ENCODE peak calls at places on chromosomes 4 and X, in ten cellular contexts. B is fibroblast of the aortic adventitia, U is esophagus squamous epithelium, H is thyroid gland, I is tibial artery, D is tibial nerve, R is lung, X is GM12865, V is IMR-90, J is endothelial cell. L is an unnamed sample.
A peak's percentile ranks its signal among the peaks of the same experiment; 100 is the strongest.

GRCh38 chr4:110639207-110640092 is 16.6 kb upstream of the PITX2 start:
- DNase-seq in I (no peak), B (no peak), H (no peak), D (no peak), U (no peak), J (peak; percentile 31), X (no peak), R (no peak), V (no peak), L (no peak)

GRCh38 chr4:173039617-173040176 is 128.9 kb upstream of the GALNT7 start:
- DNase-seq in B (no peak), R (no peak), I (no peak), U (no peak), V (no peak), X (no peak), D (no peak), J (no peak), H (no peak), L (no peak)

GRCh38 chrX:97267376-97267775 is 383.7 kb downstream of the RPA4 start:
- DNase-seq in D (no peak), B (peak; percentile 4), U (no peak), I (no peak), J (no peak), H (no peak), V (peak; percentile 9), R (no peak), X (no peak), L (no peak)

GRCh38 chr4:132642196-132642817 is 506.8 kb upstream of the PCDH10 start:
- DNase-seq in V (peak; percentile 12), J (peak; percentile 44), D (no peak), R (no peak), B (peak; percentile 46), H (no peak), U (no peak), X (peak; percentile 29), I (no peak), L (peak; percentile 34)

GRCh38 chr4:129822708-129823504 is 727.0 kb downstream of the C4orf33 start:
- DNase-seq in B (peak; percentile 5), H (peak; percentile 1), D (peak; percentile 13), I (no peak), R (peak; percentile 51), J (peak; percentile 3), U (no peak), X (no peak), V (no peak), L (no peak)

GRCh38 chr4:152109585-152110509 is 349.0 kb upstream of the GATB start:
- DNase-seq in V (peak; percentile 16), U (no peak), H (peak; percentile 23), B (peak; percentile 42), R (no peak), X (no peak), I (no peak), J (peak; percentile 37), D (no peak), L (no peak)

GRCh38 chr4:1579834-1580686 is 104.1 kb downstream of the FAM53A start:
- DNase-seq in V (no peak), B (peak; percentile 89), J (peak; percentile 90), I (peak; percentile 92), D (peak; percentile 83), U (peak; percentile 71), R (peak; percentile 94), H (peak; percentile 73), X (no peak), L (peak; percentile 95)

GRCh38 chr4:141133146-141134006 is at the start of gene RNF150:
- DNase-seq in U (peak; percentile 0), X (peak; percentile 81), R (peak; percentile 65), J (peak; percentile 76), D (peak; percentile 50), B (peak; percentile 81), I (peak; percentile 67), H (peak; percentile 88), V (peak; percentile 92), L (peak; percentile 73)

GRCh38 chr4:1748465-1748995 is 27.2 kb downstream of the TACC3 start:
- DNase-seq in I (no peak), R (peak; percentile 73), X (peak; percentile 87), U (no peak), H (peak; percentile 69), D (peak; percentile 32), J (peak; percentile 94), V (peak; percentile 41), B (peak; percentile 57), L (peak; percentile 95)

GRCh38 chr4:176753049-176753448 is 39.7 kb downstream of the VEGFC start:
- DNase-seq in V (peak; percentile 95), X (no peak), U (no peak), B (peak; percentile 94), R (no peak), D (no peak), I (no peak), H (no peak), J (no peak), L (no peak)

GRCh38 chr4:165502919-165503907 is 124.4 kb downstream of the CPE start:
- DNase-seq in I (no peak), X (no peak), V (peak; percentile 5), B (peak; percentile 85), U (no peak), R (no peak), J (no peak), H (no peak), D (no peak), L (peak; percentile 34)

GRCh38 chr4:121551271-121551670 is 145.5 kb downstream of the ANXA5 start:
- DNase-seq in X (no peak), R (no peak), J (no peak), I (no peak), V (no peak), U (no peak), D (no peak), B (no peak), H (no peak), L (no peak)

GRCh38 chr4:145775406-145775805 is 95.5 kb downstream of the C4orf51 start:
- DNase-seq in D (no peak), X (no peak), H (no peak), J (no peak), I (no peak), U (no peak), V (no peak), B (no peak), R (no peak), L (no peak)
- TF ChIP-seq CTCF in D (no peak), X (no peak), H (no peak), J (no peak), I (no peak), U (no peak), V (no peak), B (no peak), R (no peak), L (no peak)

GRCh38 chr4:150591904-150592303 is 10.0 kb downstream of the MAB21L2 start:
- DNase-seq in H (no peak), B (no peak), U (no peak), V (no peak), X (no peak), D (no peak), J (no peak), R (no peak), I (no peak), L (no peak)

GRCh38 chr4:150589174-150589573 is 7.2 kb downstream of the MAB21L2 start:
- DNase-seq in J (no peak), R (no peak), V (no peak), D (no peak), B (no peak), H (no peak), X (no peak), U (no peak), I (no peak), L (no peak)

GRCh38 chr4:150588341-150588740 is 6.4 kb downstream of the MAB21L2 start:
- DNase-seq in H (no peak), R (no peak), X (no peak), D (no peak), V (no peak), J (no peak), B (no peak), U (no peak), I (no peak), L (no peak)

GRCh38 chr4:150593996-150594395 is 12.0 kb downstream of the MAB21L2 start:
- DNase-seq in I (no peak), J (no peak), B (peak; percentile 50), R (no peak), U (no peak), D (no peak), H (no peak), V (peak; percentile 36), X (no peak), L (no peak)

DNA sequence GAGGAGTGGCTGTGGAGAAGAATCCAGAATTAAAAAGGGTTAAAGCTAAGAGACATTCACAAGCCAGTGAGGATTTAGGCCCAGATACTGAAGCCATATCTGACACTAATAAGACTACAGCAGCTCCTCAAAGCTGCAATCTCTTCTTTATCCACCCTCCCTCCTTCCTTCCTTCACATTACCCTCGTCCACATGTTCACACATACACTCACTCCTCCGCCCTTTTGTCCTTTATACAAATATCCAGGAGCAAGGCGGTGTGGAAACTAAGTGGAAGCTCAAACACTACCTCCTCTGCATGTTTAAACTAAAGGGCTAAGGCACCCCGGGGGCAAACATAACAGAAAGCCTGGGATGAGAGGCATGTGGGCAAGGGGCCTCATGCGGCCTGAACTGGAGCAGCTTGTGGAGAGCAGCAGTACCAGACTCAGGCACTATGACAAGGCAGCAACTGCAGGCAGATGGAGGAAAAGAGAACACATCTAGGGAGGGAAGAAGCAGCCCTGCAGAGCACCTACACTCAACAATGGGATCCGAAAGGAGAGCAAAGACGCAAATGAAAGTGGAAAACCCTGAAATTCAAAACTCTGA is 9.4 kb downstream of the MAB21L2 start:
- DNase-seq in U (no peak), H (no peak), I (no peak), J (no peak), R (no peak), D (no peak), V (no peak), X (no peak), B (no peak), L (no peak)
- TF ChIP-seq CTCF in U (no peak), H (no peak), I (no peak), J (no peak), R (no peak), D (no peak), V (no peak), X (no peak), B (no peak), L (no peak)

DNA sequence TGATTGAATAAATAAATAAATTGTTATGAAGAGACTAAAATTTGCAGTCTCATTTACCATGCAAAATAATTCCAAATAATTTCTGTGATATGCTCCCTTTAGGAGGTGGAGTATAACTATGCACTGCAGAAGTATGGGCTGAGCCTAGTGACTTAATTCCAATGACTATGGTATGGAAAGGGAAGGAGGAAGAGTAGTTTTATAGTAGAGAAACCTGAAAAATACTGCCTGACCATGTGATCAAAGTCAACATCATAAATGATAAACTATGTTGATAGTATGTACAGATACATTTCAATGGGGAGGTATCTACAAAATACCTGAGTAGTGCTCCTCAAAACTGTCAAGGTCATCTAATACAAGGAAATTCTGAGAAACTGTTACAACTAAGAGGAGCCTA is 14.6 kb downstream of the CXCL8 start:
- DNase-seq in I (no peak), U (no peak), B (no peak), H (no peak), J (no peak), D (no peak), V (no peak), R (no peak), X (no peak), L (no peak)
- TF ChIP-seq CTCF in I (no peak), U (no peak), B (no peak), H (no peak), J (no peak), D (no peak), V (no peak), R (no peak), X (no peak), L (no peak)

DNA sequence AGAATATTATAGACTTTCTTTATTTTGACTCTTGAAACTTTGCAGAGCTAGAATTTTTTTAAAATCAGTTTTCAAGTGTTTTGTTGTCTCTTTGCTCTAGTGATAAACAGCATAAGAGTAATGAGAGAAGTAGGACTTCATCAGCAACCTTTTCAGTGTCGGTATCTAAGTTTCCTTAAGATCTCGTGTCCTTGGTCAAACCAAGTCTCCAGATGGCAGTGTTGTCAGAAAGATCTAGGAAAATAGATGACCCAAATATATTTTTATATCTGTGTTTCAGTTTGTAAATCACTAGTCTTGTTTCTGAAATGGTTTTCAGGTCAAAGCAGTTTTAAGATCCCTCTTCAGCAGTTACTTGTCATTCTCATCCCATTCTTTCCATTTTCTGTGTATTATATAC is 438.3 kb downstream of the RAPGEF2 start:
- DNase-seq in I (no peak), J (no peak), X (no peak), R (no peak), B (no peak), H (no peak), U (no peak), V (no peak), D (no peak), L (no peak)
- TF ChIP-seq CTCF in I (no peak), J (no peak), X (no peak), R (no peak), B (no peak), H (no peak), U (no peak), V (no peak), D (no peak), L (no peak)